ENCODE peak calls at places on chromosomes 13 and 19, in seven cellular contexts. U, R, G, L, N, P and I are unnamed samples.

GRCh38 chr13:109509154-109509905 is 277.1 kb downstream of the IRS2 start:
- DNase-seq in U (no peak), R (no peak), G (no peak), L (no peak), N (no peak), P (no peak), I (peak; percentile 94)

GRCh38 chr19:2551172-2551863 is 75.4 kb downstream of the GADD45B start:
- DNase-seq in U (no peak), R (no peak), G (no peak), L (no peak), N (no peak), P (no peak), I (no peak)

GRCh38 chr13:29849071-29849541 is 1.3 kb downstream of the UBL3 start:
- DNase-seq in U (no peak), R (no peak), G (peak; percentile 13), L (peak; percentile 38), N (no peak), P (no peak), I (no peak)

GRCh38 chr19:19204181-19204580 is 967 bp upstream of the NR2C2AP start:
- DNase-seq in U (no peak), R (no peak), G (no peak), L (no peak), N (no peak), P (no peak), I (no peak)

GRCh38 chr13:35499131-35500051 is 22.9 kb upstream of the MAB21L1 start:
- DNase-seq in U (no peak), R (no peak), G (no peak), L (no peak), N (no peak), P (no peak), I (no peak)

GRCh38 chr13:59038824-59039223 is 1124.9 kb downstream of the DIAPH3 start:
- DNase-seq in U (no peak), R (no peak), G (no peak), L (no peak), N (no peak), P (no peak), I (peak; percentile 2)

GRCh38 chr13:87536499-87536898 is 134.7 kb upstream of the SLITRK5 start:
- DNase-seq in U (no peak), R (no peak), G (no peak), L (no peak), N (no peak), P (no peak), I (no peak)

GRCh38 chr19:46737275-46737654 is 8.6 kb upstream of the FKRP start:
- DNase-seq in U (no peak), R (peak; percentile 47), G (no peak), L (no peak), N (no peak), P (no peak), I (no peak)

GRCh38 chr13:109203587-109203986 is 574.2 kb downstream of the MYO16 start:
- DNase-seq in U (no peak), R (no peak), G (no peak), L (no peak), N (no peak), P (no peak), I (no peak)

GRCh38 chr13:76991432-76991795 is 467 bp upstream of the CLN5 start:
- DNase-seq in U (no peak), R (no peak), G (no peak), L (no peak), N (peak; percentile 35), P (no peak), I (no peak)

GRCh38 chr13:36774895-36775294 is 44.1 kb upstream of the RFXAP start:
- DNase-seq in U (no peak), R (no peak), G (no peak), L (no peak), N (no peak), P (no peak), I (no peak)

GRCh38 chr19:6613711-6614110 is 22.8 kb upstream of the CD70 start:
- DNase-seq in U (no peak), R (no peak), G (no peak), L (no peak), N (no peak), P (no peak), I (no peak)

GRCh38 chr13:85080726-85081125 is 718.5 kb downstream of the SLITRK6 start:
- DNase-seq in U (no peak), R (no peak), G (no peak), L (peak; percentile 10), N (no peak), P (no peak), I (no peak)

GRCh38 chr13:41955605-41956004 is 5.3 kb downstream of the VWA8 start:
- DNase-seq in U (no peak), R (no peak), G (no peak), L (no peak), N (no peak), P (no peak), I (no peak)

GRCh38 chr13:86974251-86974994 is 696.7 kb upstream of the SLITRK5 start:
- DNase-seq in U (no peak), R (no peak), G (no peak), L (no peak), N (no peak), P (no peak), I (no peak)

GRCh38 chr13:110116072-110116487 is 190.9 kb downstream of the COL4A1 start:
- DNase-seq in U (peak; percentile 51), R (peak; percentile 74), G (peak; percentile 4), L (peak; percentile 65), N (no peak), P (no peak), I (no peak)

GRCh38 chr19:12766051-12766521 is 9.3 kb downstream of the HOOK2 start:
- DNase-seq in U (no peak), R (peak; percentile 49), G (peak; percentile 76), L (no peak), N (no peak), P (no peak), I (no peak)

GRCh38 chr19:11705474-11705873 is 33.3 kb downstream of the ZNF823 start:
- DNase-seq in U (no peak), R (no peak), G (no peak), L (no peak), N (no peak), P (no peak), I (no peak)

GRCh38 chr13:65593298-65593874 is 1636.8 kb downstream of the PCDH9 start:
- DNase-seq in U (no peak), R (no peak), G (no peak), L (no peak), N (no peak), P (no peak), I (no peak)

GRCh38 chr13:113823771-113824170 is 40.1 kb downstream of the GAS6 start:
- DNase-seq in U (no peak), R (no peak), G (no peak), L (no peak), N (no peak), P (no peak), I (no peak)

GRCh38 chr19:33248954-33249613 is 23.4 kb upstream of the SLC7A10 start:
- DNase-seq in U (no peak), R (no peak), G (peak; percentile 53), L (peak; percentile 70), N (no peak), P (no peak), I (no peak)
- TF ChIP-seq JUND in U (no peak), R (no peak), G (no peak), L (no peak), N (no peak), P (no peak), I (no peak)

GRCh38 chr13:48904668-48905290 is 70.9 kb upstream of the FNDC3A start:
- DNase-seq in U (no peak), R (no peak), G (no peak), L (no peak), N (no peak), P (no peak), I (no peak)

GRCh38 chr13:48908381-48909087 is 67.2 kb upstream of the FNDC3A start:
- DNase-seq in U (no peak), R (no peak), G (no peak), L (no peak), N (no peak), P (no peak), I (no peak)

GRCh38 chr13:48906200-48906599 is 69.5 kb upstream of the FNDC3A start:
- DNase-seq in U (no peak), R (no peak), G (no peak), L (no peak), N (no peak), P (no peak), I (no peak)

DNA sequence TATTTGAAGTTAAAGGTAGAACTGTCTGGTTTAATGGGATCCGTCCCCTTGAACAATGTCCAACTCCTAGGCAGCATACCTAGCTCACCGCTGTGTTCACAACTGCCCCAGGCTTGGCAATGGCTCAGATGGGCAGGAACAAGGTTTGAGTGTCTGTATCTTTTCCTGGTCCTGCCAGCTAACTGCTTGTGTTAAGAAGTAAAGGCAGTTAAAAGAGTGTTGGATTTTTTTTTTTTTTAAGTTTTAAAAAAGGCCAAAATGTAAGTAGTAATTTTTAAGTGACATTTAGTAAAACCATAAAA is 66.7 kb upstream of the FNDC3A start:
- DNase-seq in U (no peak), R (no peak), G (no peak), L (no peak), N (no peak), P (no peak), I (peak; percentile 4)
- TF ChIP-seq JUND in U (no peak), R (no peak), G (no peak), L (no peak), N (no peak), P (no peak), I (no peak)

GRCh38 chr19:40921005-40921897 is 39.2 kb upstream of the CYP2A7 start:
- DNase-seq in U (peak; percentile 74), R (no peak), G (peak; percentile 83), L (no peak), N (no peak), P (no peak), I (peak; percentile 98)

GRCh38 chr19:40927567-40927966 is 45.5 kb upstream of the CYP2A7 start:
- DNase-seq in U (no peak), R (no peak), G (no peak), L (no peak), N (no peak), P (no peak), I (no peak)

GRCh38 chr19:40928859-40929258 is 46.8 kb upstream of the CYP2A7 start:
- DNase-seq in U (no peak), R (no peak), G (no peak), L (no peak), N (no peak), P (no peak), I (no peak)

GRCh38 chr19:40920300-40921004 is 38.4 kb upstream of the CYP2A7 start:
- DNase-seq in U (no peak), R (no peak), G (no peak), L (no peak), N (no peak), P (no peak), I (no peak)

DNA sequence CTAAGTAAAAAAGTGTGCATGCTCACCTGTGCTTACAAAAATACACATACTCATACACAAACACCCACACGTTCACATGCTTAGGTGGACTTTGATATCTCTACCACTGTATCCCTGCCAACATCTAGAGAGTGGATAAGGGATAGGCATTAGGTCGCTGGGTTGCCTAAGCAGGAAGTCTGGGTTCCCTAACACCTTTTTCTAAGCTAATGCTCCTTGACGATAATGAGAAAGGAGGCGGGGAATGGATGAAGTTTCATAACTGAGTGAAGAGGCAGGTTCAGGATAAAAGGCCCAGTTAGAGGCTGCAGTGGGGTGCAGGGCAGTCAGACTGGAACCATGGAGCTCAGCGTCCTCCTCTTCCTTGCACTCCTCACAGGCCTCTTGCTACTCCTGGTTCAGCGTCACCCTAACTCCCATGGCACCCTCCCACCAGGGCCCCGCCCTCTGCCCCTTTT is 41.9 kb upstream of the CYP2A7 start:
- DNase-seq in U (no peak), R (no peak), G (no peak), L (no peak), N (no peak), P (no peak), I (no peak)
- TF ChIP-seq JUND in U (no peak), R (no peak), G (no peak), L (no peak), N (no peak), P (no peak), I (no peak)

GRCh38 chr19:36771275-36772231 is 1.1 kb downstream of the ZNF850 start:
- DNase-seq in U (no peak), R (peak; percentile 50), G (peak; percentile 85), L (peak; percentile 75), N (peak; percentile 26), P (peak; percentile 85), I (no peak)
- TF ChIP-seq JUND in U (no peak), R (no peak), G (no peak), L (no peak), N (no peak), P (no peak), I (no peak)